ENCODE peak calls at places on chromosomes 3 and 15, in five cellular contexts. D is activated T-cell treated with anti-CD3 and anti-CD28 coated beads, Interleukin-2, amount 50 U/mL, for 1 hour; L is SK-MEL-5; P is colonic mucosa; X is Daoy. G is an unnamed sample.

GRCh38 chr3:107555359-107555758 is 32.6 kb downstream of the BBX start:
- DNase-seq in D (no peak), X (no peak), L (no peak), P (no peak), G (no peak)

GRCh38 chr3:185733980-185734724 is 90.7 kb downstream of the IGF2BP2 start:
- DNase-seq in X (peak), D (no peak), L (peak), P (peak), G (no peak)

GRCh38 chr3:89740029-89740880 is 632.8 kb downstream of the EPHA3 start:
- DNase-seq in X (no peak), P (no peak), L (no peak), D (no peak), G (no peak)

GRCh38 chr3:39447637-39448483 is 19.6 kb upstream of the MOBP start:
- DNase-seq in X (peak), P (peak), L (peak), D (peak), G (peak)

GRCh38 chr3:15063238-15063637 is 1.9 kb downstream of the MRPS25 start:
- DNase-seq in L (no peak), D (no peak), P (no peak), X (no peak), G (no peak)

GRCh38 chr3:126287536-126288181 is 69.5 kb downstream of the KLF15 start:
- DNase-seq in D (no peak), X (peak), P (no peak), L (peak), G (no peak)

GRCh38 chr15:60835974-60836373 is 357.0 kb upstream of the ICE2 start:
- DNase-seq in L (no peak), X (peak), D (no peak), P (no peak), G (no peak)

GRCh38 chr3:129605593-129606521 is 619 bp downstream of the PLXND1 start:
- DNase-seq in X (peak), D (peak), L (no peak), P (no peak), G (no peak)

GRCh38 chr15:69469467-69470191 is 17.0 kb downstream of the RPLP1 start:
- DNase-seq in X (no peak), L (no peak), D (no peak), P (no peak), G (no peak)

GRCh38 chr15:72554471-72555425 is 80.6 kb downstream of the ARIH1 start:
- DNase-seq in L (no peak), P (no peak), X (peak), D (no peak), G (no peak)

GRCh38 chr15:28989239-28989830 is 103.6 kb downstream of the APBA2 start:
- DNase-seq in X (no peak), D (no peak), L (peak), P (no peak), G (no peak)

GRCh38 chr3:152321321-152321720 is 52.6 kb downstream of the MBNL1 start:
- DNase-seq in D (no peak), P (no peak), L (peak), X (no peak), G (no peak)

GRCh38 chr3:192188218-192188835 is 539.0 kb downstream of the FGF12 start:
- DNase-seq in D (no peak), X (peak), L (peak), P (peak), G (no peak)

GRCh38 chr3:105807146-105807545 is 61.7 kb downstream of the CBLB start:
- DNase-seq in P (no peak), X (no peak), L (no peak), D (no peak), G (no peak)

GRCh38 chr3:71245052-71245488 is 338.5 kb downstream of the FOXP1 start:
- DNase-seq in L (no peak), X (peak), P (no peak), D (no peak), G (no peak)

GRCh38 chr15:84400820-84401219 is 165.2 kb downstream of the GOLGA6L4 start:
- DNase-seq in L (no peak), X (no peak), D (peak), P (no peak), G (no peak)

GRCh38 chr15:36814708-36815107 is 235.3 kb downstream of the CDIN1 start:
- DNase-seq in L (no peak), D (no peak), X (no peak), P (no peak), G (no peak)

GRCh38 chr15:98433302-98433701 is 215.0 kb upstream of the IGF1R start:
- DNase-seq in L (no peak), D (no peak), X (peak), P (no peak), G (no peak)

GRCh38 chr3:100047455-100048141 is 66.7 kb downstream of the FILIP1L start:
- DNase-seq in D (no peak), P (peak), L (peak), X (peak), G (no peak)

GRCh38 chr3:46183330-46183729 is 24.8 kb downstream of the CCR1 start:
- DNase-seq in P (no peak), L (peak), D (no peak), X (no peak), G (no peak)

GRCh38 chr3:128278761-128279593 is 125.7 kb downstream of the EEFSEC start:
- DNase-seq in D (no peak), L (no peak), P (peak), X (peak), G (no peak)

GRCh38 chr15:55587321-55588069 is 650 bp downstream of the PYGO1 start:
- DNase-seq in P (peak), D (peak), L (peak), X (peak), G (no peak)

GRCh38 chr15:34442891-34443290 is 5.3 kb upstream of the GOLGA8A start:
- DNase-seq in P (no peak), D (no peak), L (no peak), X (no peak), G (no peak)

GRCh38 chr15:85504739-85505676 is 124.6 kb downstream of the AKAP13 start:
- DNase-seq in D (no peak), L (peak), P (peak), X (peak), G (no peak)

GRCh38 chr3:155232605-155233004 is 60.9 kb downstream of the STRIT1 start:
- DNase-seq in D (no peak), L (no peak), X (no peak), P (no peak), G (no peak)

GRCh38 chr15:72230197-72231065 is 559 bp downstream of the PKM start:
- DNase-seq in L (peak), P (peak), X (peak), D (peak), G (peak)

GRCh38 chr15:68300115-68300940 is 22.8 kb downstream of the FEM1B start:
- DNase-seq in P (peak), L (no peak), D (peak), X (no peak), G (no peak)

GRCh38 chr3:126358816-126359181 is 1.6 kb upstream of the KLF15 start:
- DNase-seq in L (no peak), D (no peak), X (no peak), P (no peak), G (no peak)

GRCh38 chr15:73926191-73927002 is at the start of gene LOXL1:
- DNase-seq in P (peak), D (no peak), X (peak), L (no peak), G (no peak)

GRCh38 chr15:79339588-79340314 is 28.8 kb downstream of the TMED3 start:
- DNase-seq in X (peak), P (no peak), D (no peak), L (peak), G (no peak)

GRCh38 chr3:71210257-71211002 is 373.1 kb downstream of the FOXP1 start:
- DNase-seq in X (no peak), L (no peak), P (no peak), D (no peak), G (no peak)

GRCh38 chr3:57956119-57956832 is 51.9 kb upstream of the FLNB start:
- DNase-seq in X (peak), P (no peak), D (no peak), L (no peak), G (no peak)

GRCh38 chr15:91257755-91258435 is 157.8 kb downstream of the SV2B start:
- DNase-seq in P (no peak), L (no peak), D (no peak), X (no peak), G (no peak)

GRCh38 chr3:182979719-182980191 is 583 bp downstream of the DCUN1D1 start:
- DNase-seq in L (peak), X (peak), P (peak), D (no peak), G (no peak)

GRCh38 chr15:77066961-77067690 is 3.8 kb downstream of the TSPAN3 start:
- DNase-seq in P (no peak), D (no peak), L (no peak), X (no peak), G (no peak)

GRCh38 chr3:16477501-16477900 is 36.0 kb downstream of the RFTN1 start:
- DNase-seq in P (no peak), L (no peak), D (no peak), X (no peak), G (no peak)

G was measured in effector CD8-positive, alpha-beta T cell.